ENCODE peak calls at places on chromosomes 7 and 10, in seven cellular contexts. I is ELR, F is aorta, B is DMS 273 treated with DMSO at 0.1 percent for 48 hours, C is HTR-8/SVneo, R is head of caudate nucleus, E is AG20443. Q is an unnamed sample.

GRCh38 chr10:49328401-49329185 is 29.6 kb downstream of the C10orf71 start:
- DNase-seq in C (no peak), B (no peak), E (no peak), R (no peak), F (no peak), I (no peak), Q (no peak)

GRCh38 chr7:107563072-107563760 is 504 bp downstream of the COG5 start:
- DNase-seq in E (no peak), R (no peak), I (no peak), F (no peak), B (no peak), C (peak), Q (peak)

GRCh38 chr10:58291538-58292174 is 22.7 kb downstream of the CISD1 start:
- DNase-seq in C (peak), E (peak), B (no peak), R (peak), F (no peak), I (peak), Q (peak)

GRCh38 chr7:99086532-99086931 is 57.4 kb downstream of the SMURF1 start:
- DNase-seq in E (no peak), I (no peak), R (no peak), F (no peak), C (no peak), B (no peak), Q (no peak)

GRCh38 chr7:107078517-107078966 is 34.0 kb downstream of the PRKAR2B start:
- DNase-seq in E (no peak), R (no peak), I (peak), C (no peak), B (no peak), F (no peak), Q (peak)

GRCh38 chr7:11153694-11154093 is 180.0 kb downstream of the PHF14 start:
- DNase-seq in B (no peak), R (no peak), F (no peak), C (no peak), E (no peak), I (no peak), Q (no peak)

GRCh38 chr7:151632750-151633515 is 113.2 kb upstream of the RHEB start:
- DNase-seq in R (no peak), B (no peak), C (no peak), I (peak), F (peak), E (no peak), Q (no peak)

GRCh38 chr10:86262671-86263165 is 103.9 kb downstream of the GRID1 start:
- DNase-seq in F (no peak), I (no peak), E (peak), C (no peak), R (peak), B (no peak), Q (no peak)

GRCh38 chr10:20059084-20059835 is 243.0 kb downstream of the PLXDC2 start:
- DNase-seq in F (no peak), E (no peak), B (no peak), C (no peak), I (no peak), R (no peak), Q (no peak)

GRCh38 chr7:102018876-102019275 is 201.4 kb downstream of the CUX1 start:
- DNase-seq in I (no peak), E (no peak), C (no peak), R (no peak), F (no peak), B (no peak), Q (no peak)

GRCh38 chr7:153472516-153472915 is 579.7 kb upstream of the DPP6 start:
- DNase-seq in E (no peak), C (no peak), R (no peak), F (no peak), B (no peak), I (no peak), Q (no peak)

GRCh38 chr7:137909042-137909441 is 62.3 kb upstream of the DGKI start:
- DNase-seq in E (peak), I (no peak), F (peak), R (peak), B (no peak), C (no peak), Q (no peak)

GRCh38 chr10:79391231-79392019 is 44.2 kb downstream of the PPIF start:
- DNase-seq in C (no peak), F (peak), I (no peak), R (peak), E (no peak), B (no peak), Q (no peak)

GRCh38 chr10:37680243-37680683 is 177.1 kb downstream of the ZNF248 start:
- DNase-seq in F (no peak), E (no peak), R (no peak), B (no peak), I (no peak), C (no peak), Q (no peak)